ENCODE peak calls at places on chromosomes 13 and 19, in six cellular contexts. E is kidney, A is body of pancreas, W is GM23338, M is cardiac muscle cell, C is PC-3. K is an unnamed sample. For H3K4me1, the result is how much of the 10 kb centered on the place peaks cover.

GRCh38 chr19:3407556-3408516 is 41.5 kb downstream of the NFIC start:
- DNase-seq in E (no peak), A (peak), W (no peak), M (no peak), C (no peak), K (no peak)

GRCh38 chr19:7554990-7555864 is 19.7 kb downstream of the PNPLA6 start:
- DNase-seq in E (no peak), A (no peak), W (peak), M (peak), C (no peak), K (no peak)

GRCh38 chr13:54226866-54227265 is 1198.3 kb downstream of the OLFM4 start:
- DNase-seq in E (no peak), A (no peak), W (no peak), M (no peak), C (no peak), K (no peak)

GRCh38 chr13:114119196-114119595 is 13.2 kb downstream of the RASA3 start:
- DNase-seq in E (peak), A (no peak), W (peak), M (peak), C (peak), K (no peak)

GRCh38 chr13:32019612-32020233 is 11.9 kb upstream of the FRY start:
- DNase-seq in E (no peak), A (peak), W (peak), M (peak), C (peak), K (no peak)

GRCh38 chr19:1523412-1524205 is at the start of gene PLK5:
- DNase-seq in E (no peak), A (no peak), W (peak), M (peak), C (no peak), K (no peak)

GRCh38 chr19:44202470-44202869 is 9.9 kb upstream of the ZNF227 start:
- DNase-seq in E (no peak), A (no peak), W (no peak), M (no peak), C (no peak), K (no peak)

GRCh38 chr19:46466536-46467199 is 4.7 kb downstream of the PNMA8A start:
- DNase-seq in E (peak), A (no peak), W (no peak), M (no peak), C (peak), K (peak)

GRCh38 chr13:88526853-88527215 is 855.7 kb downstream of the SLITRK5 start:
- DNase-seq in E (no peak), A (no peak), W (no peak), M (no peak), C (no peak), K (no peak)

GRCh38 chr19:13024126-13024957 is 29.1 kb downstream of the NFIX start:
- DNase-seq in E (no peak), A (no peak), W (no peak), M (no peak), C (peak), K (no peak)

GRCh38 chr13:94344126-94344863 is 135.2 kb downstream of the DCT start:
- DNase-seq in E (no peak), A (no peak), W (peak), M (no peak), C (no peak), K (no peak)

GRCh38 chr13:113900646-113901045 is 36.8 kb upstream of the GAS6 start:
- DNase-seq in E (no peak), A (peak), W (no peak), M (no peak), C (no peak), K (no peak)

GRCh38 chr13:36870050-36870692 is 49.9 kb downstream of the SMAD9 start:
- DNase-seq in E (no peak), A (no peak), W (no peak), M (no peak), C (peak), K (no peak)

DNA sequence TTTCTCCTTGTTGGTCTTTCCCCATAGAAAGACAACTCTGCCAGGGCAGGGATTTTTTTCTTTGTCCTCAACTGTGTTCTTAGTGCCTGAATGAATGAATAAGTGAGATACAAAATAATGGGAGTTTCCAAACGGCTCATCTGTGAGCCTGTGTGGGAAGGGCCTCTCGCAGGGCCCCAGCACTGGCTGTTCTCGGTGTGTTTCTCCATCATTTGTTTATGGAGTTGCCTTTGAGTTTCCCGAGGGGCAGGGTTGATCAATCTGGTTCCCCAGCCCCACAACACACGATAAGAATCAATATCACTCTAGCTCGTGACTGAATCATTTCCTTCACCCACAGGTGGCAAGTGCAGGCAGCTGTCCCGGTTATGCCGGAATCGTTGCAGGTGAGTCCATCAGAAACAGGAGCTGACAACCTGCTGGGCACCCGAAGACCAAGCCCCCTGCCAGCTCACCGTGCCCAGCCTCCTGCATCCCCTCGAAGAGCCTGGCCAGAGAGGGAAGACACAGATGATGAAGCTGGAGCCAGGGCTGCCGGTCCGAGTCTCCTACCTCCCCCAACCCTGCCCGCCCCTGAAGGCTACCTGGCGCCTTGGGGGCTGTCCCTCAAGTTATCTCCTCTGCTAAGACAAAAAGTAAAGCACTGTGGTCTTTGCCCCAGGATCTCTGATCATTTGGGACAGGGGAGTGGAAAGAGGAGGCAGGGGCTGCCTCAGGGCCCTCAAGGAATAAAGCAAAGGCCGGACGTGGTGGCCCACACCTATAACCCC is 14.9 kb downstream of the FXYD5 start:
- DNase-seq in E (no peak), A (no peak), W (no peak), M (no peak), C (no peak), K (peak)
- H3K4me1 ChIP-seq in E (under half), A (under half), W (under half), M (under half), C (under half), K (under half)

GRCh38 chr19:50332014-50332263 is 2.8 kb upstream of the KCNC3 start:
- DNase-seq in E (no peak), A (no peak), W (no peak), M (no peak), C (no peak), K (no peak)
- H3K27ac ChIP-seq in E (peak), A (peak), W (peak), M (peak), C (no peak), K (no peak)

GRCh38 chr13:51552027-51552426 is 32.2 kb upstream of the WDFY2 start:
- DNase-seq in E (no peak), A (peak), W (no peak), M (no peak), C (no peak), K (no peak)
- TF ChIP-seq CTCF in E (no peak), A (no peak), W (no peak), M (no peak), C (no peak), K (no peak)

GRCh38 chr13:109271061-109271460 is 515.3 kb downstream of the IRS2 start:
- DNase-seq in E (no peak), A (no peak), W (no peak), M (no peak), C (no peak), K (peak)
- H3K4me1 ChIP-seq in E (under half), A (under half), W (under half), M (under half), C (under half), K (under half)

DNA sequence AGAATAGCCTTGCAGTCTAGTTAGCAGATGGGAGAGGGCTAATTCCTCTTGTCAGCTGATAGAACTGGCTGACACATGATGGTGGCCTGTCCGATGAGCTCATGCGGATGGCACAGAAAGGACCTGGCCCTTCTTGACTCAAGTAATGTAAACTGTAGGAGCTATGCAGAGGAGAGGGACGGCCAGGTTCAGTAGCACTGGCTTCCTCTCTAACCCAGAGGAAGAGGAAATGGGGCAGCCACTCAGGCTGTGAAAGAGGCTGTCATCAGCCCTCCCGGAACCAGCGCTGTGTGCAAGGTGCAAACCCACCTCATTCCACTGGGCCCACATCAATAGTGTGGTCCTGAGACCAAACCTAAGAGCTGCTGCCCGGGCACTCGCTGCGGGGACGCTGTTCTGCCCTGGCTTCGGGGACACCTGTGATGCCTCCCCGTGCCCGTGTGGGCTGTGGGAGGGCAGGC is 30.7 kb upstream of the USE1 start:
- DNase-seq in E (no peak), A (no peak), W (no peak), M (no peak), C (no peak), K (no peak)
- H3K27ac ChIP-seq in E (no peak), A (no peak), W (no peak), M (no peak), C (no peak), K (no peak)

GRCh38 chr19:37914908-37915307 is 7.9 kb downstream of the SIPA1L3 start:
- DNase-seq in E (no peak), A (no peak), W (no peak), M (no peak), C (no peak), K (no peak)
- TF ChIP-seq CTCF in E (no peak), A (no peak), W (no peak), M (no peak), C (no peak), K (no peak)

DNA sequence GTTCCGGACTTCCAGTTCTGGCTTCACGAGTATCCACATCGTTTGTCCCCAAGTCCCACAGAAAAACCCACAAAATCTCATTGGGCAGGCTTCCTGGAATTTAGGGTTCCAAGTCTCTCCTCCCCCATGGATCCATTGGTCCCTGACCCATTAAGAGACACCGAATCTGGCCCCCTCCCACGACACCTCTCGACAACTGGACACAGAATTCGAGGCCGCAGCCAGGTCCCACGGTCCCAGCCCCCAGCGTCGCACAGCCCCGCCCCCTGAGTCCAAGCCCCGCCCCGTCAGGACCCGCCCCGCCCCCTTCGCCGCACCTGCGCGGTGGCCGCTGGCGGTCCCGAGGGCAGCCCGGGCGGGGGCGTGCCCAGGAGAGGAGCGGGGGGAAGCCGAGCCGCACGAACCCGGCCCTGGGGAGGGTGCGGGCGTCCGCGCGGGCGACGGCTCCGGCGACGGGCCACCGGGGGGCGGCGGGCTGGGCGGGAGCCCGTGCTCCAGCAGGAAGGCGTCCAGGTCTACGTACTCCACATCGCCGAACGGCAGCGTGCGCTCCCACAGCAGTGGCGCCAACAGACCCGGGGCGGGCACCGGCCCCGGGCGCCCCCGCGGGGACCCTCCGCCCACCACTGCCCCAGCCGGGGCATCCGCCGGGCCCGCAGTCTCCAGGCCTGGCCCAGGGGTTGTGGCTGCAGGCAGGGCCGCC is 1.8 kb downstream of the DBP start:
- DNase-seq in E (peak), A (peak), W (peak), M (peak), C (peak), K (no peak)
- H3K4me1 ChIP-seq in E (under half), A (under half), W (under half), M (under half), C (under half), K (under half)

DNA sequence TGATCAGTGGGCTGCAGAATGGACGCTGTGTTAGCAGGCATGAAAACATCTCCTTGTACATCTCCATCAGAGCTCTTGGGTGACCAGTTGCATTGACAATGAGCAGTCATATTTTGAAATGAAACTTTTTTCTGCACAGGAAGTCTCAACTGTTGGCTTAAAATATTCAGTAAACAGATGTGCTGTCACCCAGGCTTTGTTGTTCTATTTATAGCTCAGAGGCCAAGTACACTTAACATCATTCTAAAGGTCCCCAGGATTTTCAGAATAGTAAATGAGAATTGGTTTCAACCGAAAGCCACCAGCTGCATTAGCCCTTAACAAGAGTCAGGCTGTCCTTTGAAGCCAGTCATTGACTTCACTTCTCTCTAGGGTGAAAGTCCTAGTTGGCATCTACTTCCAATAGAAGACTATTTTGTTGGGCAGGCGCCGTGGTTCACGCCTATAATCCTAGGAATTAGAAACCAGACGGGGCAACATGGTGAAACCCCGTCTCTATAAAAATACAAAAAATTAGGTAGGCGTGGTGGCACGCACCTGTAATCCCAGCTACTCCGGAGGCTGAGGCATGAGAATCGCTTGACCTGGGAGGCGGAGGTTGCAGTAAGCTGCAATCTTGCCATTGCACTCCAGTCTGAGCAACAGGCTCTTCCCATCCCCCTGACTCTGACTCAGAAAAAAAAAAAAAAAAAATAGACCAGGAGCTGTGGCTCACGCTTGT is 7.9 kb upstream of the PDE4A start:
- DNase-seq in E (no peak), A (no peak), W (no peak), M (no peak), C (no peak), K (no peak)
- H3K27ac ChIP-seq in E (no peak), A (no peak), W (no peak), M (no peak), C (no peak), K (no peak)

DNA sequence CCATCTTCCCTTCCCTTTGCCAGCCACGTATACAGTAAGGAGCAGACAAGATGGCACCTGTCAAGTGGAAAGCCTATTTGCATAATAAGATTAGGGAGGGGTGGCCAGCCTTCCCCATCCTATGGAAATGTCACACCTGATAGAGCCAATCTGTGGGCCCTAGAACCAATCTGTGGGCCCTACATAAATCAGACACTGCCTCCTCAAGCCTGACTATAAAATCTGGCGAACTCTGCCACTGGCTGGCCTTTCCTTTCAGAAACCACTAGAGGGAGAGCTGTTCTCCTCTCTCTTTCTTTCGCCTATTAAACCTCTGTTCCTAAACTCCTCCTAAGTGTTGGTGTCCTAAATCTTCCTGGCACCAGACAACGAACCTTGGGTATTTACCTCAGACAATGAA is 231.5 kb upstream of the KLHL1 start:
- DNase-seq in E (no peak), A (peak), W (peak), M (peak), C (peak), K (peak)
- TF ChIP-seq CTCF in E (peak), A (peak), W (peak), M (no peak), C (peak), K (peak)

GRCh38 chr13:110359840-110360301 is 52.8 kb downstream of the COL4A2 start:
- DNase-seq in E (no peak), A (no peak), W (no peak), M (peak), C (no peak), K (no peak)

GRCh38 chr13:110363009-110363408 is 55.9 kb downstream of the COL4A2 start:
- DNase-seq in E (no peak), A (no peak), W (peak), M (no peak), C (no peak), K (no peak)

GRCh38 chr13:110361365-110361911 is 54.4 kb downstream of the COL4A2 start:
- DNase-seq in E (peak), A (no peak), W (no peak), M (peak), C (no peak), K (no peak)

GRCh38 chr13:110358381-110358780 is 51.3 kb downstream of the COL4A2 start:
- DNase-seq in E (no peak), A (no peak), W (no peak), M (no peak), C (no peak), K (no peak)

DNA sequence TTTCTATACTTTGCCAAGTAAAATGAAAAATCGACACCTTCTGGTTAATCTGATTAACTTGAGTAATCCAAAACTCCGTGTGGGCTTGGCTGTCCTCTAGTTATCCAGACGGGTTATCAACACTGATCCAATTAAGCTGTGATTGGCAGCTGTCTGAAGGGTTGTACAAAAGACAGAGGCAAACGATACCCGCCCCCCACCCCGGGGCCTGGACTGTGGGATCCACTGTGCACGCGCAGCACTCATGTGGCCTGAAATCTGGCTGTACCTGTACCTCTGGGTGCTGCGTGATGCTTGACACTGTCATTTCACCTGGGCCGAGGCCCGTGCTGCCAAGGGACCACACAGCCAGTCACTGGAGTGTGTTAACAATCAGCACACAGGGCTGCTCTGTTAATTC is 53.5 kb downstream of the COL4A2 start:
- DNase-seq in E (no peak), A (no peak), W (no peak), M (no peak), C (no peak), K (no peak)
- H3K4me1 ChIP-seq in E (under half), A (under half), W (under half), M (half or more), C (under half), K (under half)

K was measured in foreskin keratinocyte.